ENCODE peak calls at places on chromosomes 11 and 22, in six cellular contexts. T is H1, O is Calu3, W is WTC11, D is MM.1S, P is AG04450. X is an unnamed sample.

GRCh38 chr22:45742866-45743450 is 71.3 kb downstream of the ATXN10 start:
- DNase-seq in O (peak), W (no peak), D (no peak), P (no peak), T (no peak), X (no peak)

GRCh38 chr11:117822522-117823033 is 2.0 kb downstream of the FXYD2 start:
- DNase-seq in T (no peak), D (no peak), P (no peak), O (no peak), W (no peak), X (peak)

GRCh38 chr11:77959434-77959833 is 35.0 kb downstream of the INTS4 start:
- DNase-seq in P (no peak), W (no peak), O (no peak), T (no peak), D (no peak), X (no peak)

GRCh38 chr11:12390687-12391110 is 13.3 kb downstream of the PARVA start:
- DNase-seq in D (no peak), T (no peak), P (no peak), W (no peak), O (no peak), X (no peak)

GRCh38 chr11:73956876-73957653 is 6.2 kb downstream of the DNAJB13 start:
- DNase-seq in T (no peak), P (no peak), W (no peak), D (no peak), O (no peak), X (no peak)

GRCh38 chr22:44702479-44703219 is 645 bp downstream of the PRR5 start:
- DNase-seq in W (peak), O (peak), T (no peak), D (no peak), P (no peak), X (peak)

GRCh38 chr11:72816404-72816990 is 2.3 kb downstream of the ATG16L2 start:
- DNase-seq in P (no peak), W (no peak), D (no peak), O (no peak), T (no peak), X (no peak)

GRCh38 chr11:12157241-12157661 is 46.9 kb downstream of the MICAL2 start:
- DNase-seq in W (no peak), P (no peak), O (no peak), T (no peak), D (no peak), X (no peak)

GRCh38 chr11:111302298-111302697 is 4.0 kb downstream of the POU2AF3 start:
- DNase-seq in T (no peak), D (no peak), O (no peak), W (no peak), P (no peak), X (no peak)

GRCh38 chr22:42711895-42712837 is 8.5 kb downstream of the A4GALT start:
- DNase-seq in W (no peak), T (no peak), P (no peak), D (no peak), O (no peak), X (no peak)

GRCh38 chr22:37030560-37031281 is 11.2 kb downstream of the MPST start:
- DNase-seq in P (no peak), O (no peak), W (no peak), D (no peak), T (no peak), X (peak)

GRCh38 chr22:38257650-38258246 is 15.1 kb downstream of the TMEM184B start:
- DNase-seq in W (no peak), D (no peak), T (no peak), P (no peak), O (no peak), X (peak)

GRCh38 chr11:25566298-25567200 is 765.4 kb upstream of the ANO3 start:
- DNase-seq in D (no peak), W (no peak), T (no peak), P (no peak), O (peak), X (no peak)

GRCh38 chr11:116702772-116703360 is 69.9 kb downstream of the BUD13 start:
- DNase-seq in P (no peak), W (no peak), T (no peak), O (no peak), D (no peak), X (peak)

GRCh38 chr22:38766076-38766777 is 10.4 kb upstream of the SUN2 start:
- DNase-seq in O (peak), P (no peak), T (peak), W (peak), D (peak), X (peak)

GRCh38 chr22:32106930-32107329 is 52.2 kb downstream of the C22orf42 start:
- DNase-seq in W (peak), D (peak), O (peak), P (no peak), T (no peak), X (peak)

GRCh38 chr11:61080526-61080925 is 21.8 kb upstream of the CD5 start:
- DNase-seq in O (no peak), D (no peak), P (no peak), W (no peak), T (no peak), X (no peak)

GRCh38 chr11:47061429-47062178 is 115.1 kb downstream of the ARFGAP2 start:
- DNase-seq in P (no peak), W (no peak), O (no peak), D (no peak), T (no peak), X (peak)

GRCh38 chr11:111944651-111945051 is 7.5 kb downstream of the DIXDC1 start:
- DNase-seq in W (no peak), D (no peak), T (no peak), P (no peak), O (no peak), X (no peak)

GRCh38 chr11:66607126-66607834 is 9.2 kb upstream of the RBM14 start:
- DNase-seq in W (no peak), O (no peak), P (peak), T (no peak), D (no peak), X (no peak)

GRCh38 chr11:57073121-57073520 is 84.4 kb downstream of the OR5AK2 start:
- DNase-seq in T (no peak), P (no peak), W (no peak), D (no peak), O (no peak), X (no peak)

GRCh38 chr11:114188851-114189570 is 107.2 kb upstream of the NNMT start:
- DNase-seq in P (no peak), W (no peak), D (no peak), T (no peak), O (no peak), X (no peak)

GRCh38 chr11:43681543-43681942 is 1.0 kb downstream of the HSD17B12 start:
- DNase-seq in W (no peak), T (no peak), O (no peak), P (no peak), D (no peak), X (no peak)

GRCh38 chr11:27174026-27174425 is 133.4 kb downstream of the BBOX1 start:
- DNase-seq in O (no peak), D (no peak), T (no peak), P (no peak), W (no peak), X (no peak)

GRCh38 chr11:12430912-12431311 is 53.5 kb downstream of the PARVA start:
- DNase-seq in D (no peak), T (no peak), O (peak), W (no peak), P (peak), X (no peak)

GRCh38 chr11:74744277-74744676 is 4.4 kb upstream of the RNF169 start:
- DNase-seq in D (no peak), T (no peak), P (no peak), W (no peak), O (no peak), X (no peak)

GRCh38 chr11:82577246-82577645 is 156.4 kb downstream of the FAM181B start:
- DNase-seq in O (no peak), T (no peak), W (no peak), D (no peak), P (no peak), X (peak)

GRCh38 chr11:61826930-61827572 is 1.0 kb upstream of the FADS2 start:
- DNase-seq in P (no peak), W (no peak), O (no peak), T (no peak), D (no peak), X (no peak)

GRCh38 chr22:48449466-48450187 is 1378.0 kb downstream of the BRD1 start:
- DNase-seq in D (no peak), O (no peak), P (no peak), T (no peak), W (no peak), X (no peak)

GRCh38 chr11:126585388-126586302 is 230.2 kb downstream of the ST3GAL4 start:
- DNase-seq in P (peak), O (peak), W (peak), T (no peak), D (no peak), X (peak)

GRCh38 chr11:70142171-70142875 is 60.8 kb upstream of the FADD start:
- DNase-seq in P (no peak), W (no peak), O (peak), T (no peak), D (no peak), X (peak)

GRCh38 chr11:69912911-69913451 is 93.8 kb upstream of the FGF3 start:
- DNase-seq in D (peak), T (no peak), W (peak), P (no peak), O (peak), X (peak)

GRCh38 chr11:58576792-58577440 is 1.3 kb upstream of the LPXN start:
- DNase-seq in O (no peak), W (no peak), T (no peak), P (no peak), D (peak), X (no peak)

GRCh38 chr22:43796567-43796966 is 15.5 kb downstream of the EFCAB6 start:
- DNase-seq in P (peak), W (no peak), O (no peak), T (no peak), D (no peak), X (peak)

GRCh38 chr11:68825603-68826002 is 16.1 kb downstream of the CPT1A start:
- DNase-seq in P (no peak), T (no peak), O (peak), W (peak), D (peak), X (peak)
- TF ChIP-seq CTCF in P (no peak), T (peak), O (peak), W (no peak), D (peak), X (peak)

DNA sequence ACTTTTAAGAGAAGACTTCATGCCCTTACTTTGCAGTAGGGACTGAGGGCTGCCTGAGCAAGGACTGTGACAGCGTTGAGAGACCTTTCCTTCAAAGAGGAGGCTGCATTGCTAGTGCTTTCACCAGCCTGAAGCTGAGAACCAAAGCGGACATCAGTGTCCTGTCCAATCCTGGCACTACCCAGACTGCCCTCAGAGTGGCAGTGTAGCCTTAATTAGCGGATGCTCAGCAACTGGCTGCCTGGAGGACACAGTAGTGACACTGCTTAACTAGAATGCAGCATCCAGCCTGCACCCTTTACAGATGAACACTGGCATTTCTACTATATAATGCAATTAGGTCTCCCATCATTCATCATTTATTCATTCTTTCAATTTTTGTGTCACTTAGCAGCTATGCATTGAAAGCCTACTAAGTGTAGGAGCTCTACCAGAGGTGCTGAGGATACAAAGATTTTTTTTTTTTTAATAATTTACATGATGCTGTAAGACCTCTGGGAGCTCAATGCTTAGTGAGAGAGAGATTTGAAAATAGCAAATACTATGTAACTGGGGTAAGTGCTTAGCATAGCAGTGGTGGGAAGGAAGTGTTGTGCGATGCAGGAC is 36.9 kb upstream of the SLC36A4 start:
- DNase-seq in O (peak), W (peak), P (peak), D (peak), T (peak), X (peak)
- TF ChIP-seq CTCF in O (peak), W (peak), P (peak), D (peak), T (peak), X (peak)

GRCh38 chr11:97610854-97611253 is 1221.0 kb downstream of the JRKL start:
- DNase-seq in P (no peak), D (no peak), T (no peak), W (peak), O (no peak), X (no peak)
- TF ChIP-seq CTCF in P (no peak), D (no peak), T (no peak), W (no peak), O (no peak), X (no peak)

GRCh38 chr11:123381817-123382554 is 48.1 kb upstream of the GRAMD1B start:
- DNase-seq in O (no peak), T (no peak), P (no peak), W (no peak), D (peak), X (no peak)

GRCh38 chr11:123382555-123383074 is 47.5 kb upstream of the GRAMD1B start:
- DNase-seq in P (no peak), O (no peak), D (no peak), W (no peak), T (no peak), X (no peak)

GRCh38 chr11:123386746-123387510 is 43.1 kb upstream of the GRAMD1B start:
- DNase-seq in D (no peak), P (no peak), T (no peak), O (no peak), W (no peak), X (no peak)

GRCh38 chr11:123381149-123381548 is 48.9 kb upstream of the GRAMD1B start:
- DNase-seq in T (no peak), W (no peak), P (no peak), O (no peak), D (no peak), X (no peak)

GRCh38 chr11:123384116-123384515 is 46.0 kb upstream of the GRAMD1B start:
- DNase-seq in D (no peak), W (no peak), T (no peak), P (no peak), O (no peak), X (no peak)
- TF ChIP-seq CTCF in D (no peak), W (no peak), T (no peak), P (no peak), O (no peak), X (no peak)

DNA sequence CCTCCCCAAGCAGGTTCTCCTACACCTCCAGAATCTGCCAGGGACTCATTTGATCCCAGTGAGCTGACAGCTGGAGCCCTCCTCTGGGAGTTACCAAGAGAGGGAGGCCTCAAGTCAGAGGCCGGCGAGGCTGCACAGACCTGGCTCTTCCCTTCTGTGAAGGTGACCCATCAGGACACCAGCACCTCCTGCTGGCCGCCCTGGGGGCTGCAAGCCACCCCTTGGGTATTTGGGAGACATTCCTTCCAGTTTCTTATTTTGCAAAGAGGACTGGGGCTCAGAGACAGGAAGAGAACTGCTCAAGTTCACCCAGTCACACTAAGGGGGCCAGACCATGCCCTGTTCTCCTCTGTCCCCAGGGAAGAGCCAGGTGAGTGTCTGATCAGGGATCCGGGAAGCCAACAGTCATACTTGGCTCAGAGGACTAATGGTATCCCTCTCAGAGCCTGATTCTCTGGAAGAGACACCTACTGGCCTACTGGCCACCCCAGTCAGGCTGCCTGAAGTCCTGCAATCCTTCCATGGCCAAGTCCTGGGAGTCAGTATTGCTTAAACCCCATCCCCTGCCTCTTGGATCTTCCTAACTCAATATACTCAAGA is 40.5 kb upstream of the RIC3 start:
- DNase-seq in T (no peak), P (no peak), O (no peak), D (no peak), W (peak), X (peak)
- TF ChIP-seq CTCF in T (peak), P (peak), O (no peak), D (peak), W (peak), X (peak)

GRCh38 chr11:838441-839279 is 3.7 kb downstream of the POLR2L start:
- DNase-seq in P (no peak), W (peak), O (no peak), T (no peak), D (no peak), X (peak)
- TF ChIP-seq CTCF in P (peak), W (peak), O (peak), T (no peak), D (no peak), X (peak)

DNA sequence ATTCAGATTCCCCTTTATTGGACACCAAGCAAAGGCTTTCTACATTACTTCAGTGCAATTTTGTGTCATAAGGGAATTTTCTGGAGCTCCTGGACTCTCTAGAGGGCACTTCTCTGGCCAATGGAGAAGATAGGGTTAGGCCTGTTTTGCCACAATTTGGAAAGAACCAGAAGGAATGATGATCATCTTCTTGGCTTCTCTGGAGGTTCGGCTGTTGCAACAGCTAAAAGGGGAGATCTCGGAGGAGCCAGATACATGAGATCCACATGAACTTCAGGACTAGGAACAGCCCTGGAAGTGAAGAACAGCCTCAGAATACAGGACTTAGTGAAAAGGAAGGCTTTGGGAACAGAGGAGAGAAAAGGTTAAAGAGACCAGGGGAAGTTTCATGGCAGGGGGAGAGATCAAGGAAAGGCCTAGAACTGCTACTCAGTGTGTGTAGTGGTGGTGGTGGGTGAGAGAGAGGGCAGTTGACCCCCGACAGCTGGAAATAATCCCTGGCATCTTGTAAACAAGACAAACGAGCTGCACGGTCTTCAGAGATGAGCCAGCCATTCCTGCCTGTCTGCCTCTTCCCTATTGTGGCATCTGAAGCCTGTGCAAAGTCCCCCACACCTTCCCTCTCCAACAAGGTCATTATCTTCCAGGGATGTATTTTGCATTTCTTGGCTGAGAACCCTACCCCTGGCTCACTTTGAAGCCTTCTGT is 83.8 kb downstream of the CCDC81 start:
- DNase-seq in W (no peak), O (no peak), T (no peak), D (no peak), P (no peak), X (no peak)
- TF ChIP-seq CTCF in W (no peak), O (no peak), T (no peak), D (no peak), P (no peak), X (no peak)

GRCh38 chr11:119106564-119107537 is at the start of gene C2CD2L:
- DNase-seq in W (peak), O (peak), P (peak), D (peak), T (no peak), X (peak)

GRCh38 chr11:119100960-119101349 is 698 bp downstream of the DPAGT1 start:
- DNase-seq in W (peak), T (no peak), P (no peak), D (no peak), O (no peak), X (no peak)

GRCh38 chr11:119101367-119101758 is 290 bp downstream of the DPAGT1 start:
- DNase-seq in T (no peak), O (no peak), P (no peak), D (peak), W (peak), X (no peak)

GRCh38 chr11:119101759-119102423 is at the start of gene DPAGT1:
- DNase-seq in W (peak), O (peak), T (peak), D (peak), P (peak), X (peak)

DNA sequence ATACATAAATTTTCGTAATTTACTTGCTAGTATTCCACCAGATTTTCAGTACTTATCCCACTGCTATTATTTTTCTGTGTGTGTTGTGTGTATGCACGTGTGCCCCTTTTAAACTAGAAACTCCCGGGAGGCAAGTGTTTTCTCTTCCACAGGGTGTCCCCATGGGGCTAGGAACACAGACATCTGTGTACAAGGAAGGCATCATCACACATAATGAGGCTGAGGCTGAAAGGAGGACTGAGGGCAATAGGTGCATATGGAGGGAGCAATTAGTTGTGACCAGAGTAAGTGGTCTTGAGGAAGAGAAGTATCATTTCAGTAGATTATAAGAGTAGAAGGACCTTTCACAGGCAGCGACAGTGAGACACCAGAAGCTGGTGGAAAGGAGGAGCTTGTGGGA is 2.1 kb upstream of the DPAGT1 start:
- DNase-seq in O (no peak), W (no peak), P (no peak), D (no peak), T (no peak), X (no peak)
- TF ChIP-seq CTCF in O (no peak), W (no peak), P (no peak), D (no peak), T (no peak), X (no peak)

X was measured in endodermal cell.